ENCODE peak calls at places on chromosomes 5 and 9, in nine cellular contexts. K is breast epithelium, V is mammary epithelial cell, J is left ventricle myocardium inferior, R is lung, G is AG10803, Y is tibial nerve, Z is A549, A is colonic mucosa. B is an unnamed sample.

GRCh38 chr5:40477856-40478546 is 201.7 kb upstream of the PTGER4 start:
- DNase-seq in Y (no peak), J (no peak), Z (no peak), G (peak), A (no peak), K (peak), R (no peak), V (peak), B (no peak)

GRCh38 chr5:36606437-36607113 is at the start of gene SLC1A3:
- DNase-seq in R (peak), V (peak), Y (peak), G (peak), K (peak), J (peak), A (peak), Z (peak), B (peak)

GRCh38 chr5:126921471-126922091 is 108.8 kb downstream of the MARCHF3 start:
- DNase-seq in G (no peak), V (no peak), Z (no peak), Y (no peak), A (no peak), K (no peak), J (no peak), R (no peak), B (no peak)

GRCh38 chr9:34524349-34524748 is 1.6 kb upstream of the ENHO start:
- DNase-seq in R (no peak), Z (no peak), J (no peak), A (no peak), V (no peak), K (no peak), Y (no peak), G (no peak), B (no peak)

GRCh38 chr5:64958757-64959391 is 190.1 kb downstream of the CWC27 start:
- DNase-seq in R (no peak), A (no peak), K (no peak), Y (no peak), G (peak), Z (no peak), V (no peak), J (no peak), B (peak)

GRCh38 chr5:158413125-158413680 is 554.3 kb upstream of the CLINT1 start:
- DNase-seq in R (no peak), G (no peak), K (no peak), Y (no peak), A (no peak), J (no peak), Z (no peak), V (no peak), B (no peak)

GRCh38 chr9:123861086-123861707 is 68.7 kb downstream of the DENND1A start:
- DNase-seq in J (no peak), R (no peak), G (no peak), V (no peak), Y (no peak), A (no peak), K (no peak), Z (no peak), B (no peak)

GRCh38 chr5:102014371-102014770 is 281.7 kb downstream of the SLCO4C1 start:
- DNase-seq in V (no peak), G (no peak), A (no peak), J (no peak), K (no peak), Z (no peak), R (no peak), Y (no peak), B (no peak)

GRCh38 chr5:59186623-59187022 is 603.7 kb downstream of the RAB3C start:
- DNase-seq in Y (no peak), K (no peak), J (no peak), V (no peak), G (no peak), R (no peak), A (no peak), Z (no peak), B (no peak)

GRCh38 chr9:99732715-99733114 is 89.0 kb upstream of the NR4A3 start:
- DNase-seq in Y (no peak), R (no peak), J (no peak), V (no peak), Z (no peak), K (no peak), G (peak), A (no peak), B (no peak)

GRCh38 chr9:108761530-108762347 is 94.0 kb downstream of the ACTL7B start:
- DNase-seq in J (peak), G (peak), K (peak), R (peak), A (peak), V (peak), Y (peak), Z (peak), B (peak)

GRCh38 chr5:14706615-14707021 is 42.1 kb downstream of the OTULIN start:
- DNase-seq in Z (no peak), A (no peak), Y (no peak), G (peak), V (peak), K (no peak), J (no peak), R (no peak), B (no peak)

GRCh38 chr5:127586371-127586770 is 62.5 kb upstream of the CTXN3 start:
- DNase-seq in Z (no peak), K (no peak), Y (no peak), R (no peak), G (peak), V (no peak), J (no peak), A (no peak), B (peak)

GRCh38 chr5:176816043-176816745 is 5.8 kb downstream of the UNC5A start:
- DNase-seq in J (no peak), A (no peak), K (no peak), Y (no peak), V (no peak), R (no peak), G (no peak), Z (no peak), B (no peak)

GRCh38 chr5:124932791-124933600 is 186.6 kb upstream of the ZNF608 start:
- DNase-seq in R (no peak), A (peak), V (peak), G (peak), Y (no peak), Z (no peak), K (peak), J (peak), B (no peak)

GRCh38 chr9:74642376-74642775 is 145.2 kb downstream of the RORB start:
- DNase-seq in Y (no peak), G (no peak), A (no peak), K (no peak), J (no peak), R (peak), Z (no peak), V (no peak), B (no peak)

GRCh38 chr9:131018621-131019020 is 9.6 kb downstream of the LAMC3 start:
- DNase-seq in Z (no peak), R (no peak), V (no peak), J (no peak), A (no peak), Y (no peak), G (no peak), K (no peak), B (no peak)
- TF ChIP-seq CTCF in Z (no peak), R (no peak), V (peak), J (peak), A (no peak), Y (no peak), G (no peak), K (no peak), B (no peak)

GRCh38 chr9:131672451-131672850 is 67.4 kb downstream of the RAPGEF1 start:
- DNase-seq in K (no peak), Z (no peak), R (no peak), V (no peak), G (no peak), A (no peak), Y (no peak), J (no peak), B (no peak)

GRCh38 chr9:131669234-131670172 is 70.4 kb downstream of the RAPGEF1 start:
- DNase-seq in Y (no peak), R (no peak), G (no peak), J (no peak), A (no peak), Z (no peak), K (no peak), V (no peak), B (no peak)

GRCh38 chr9:131673068-131673467 is 66.8 kb downstream of the RAPGEF1 start:
- DNase-seq in J (no peak), Y (no peak), G (no peak), A (no peak), K (no peak), V (no peak), R (no peak), Z (no peak), B (no peak)

GRCh38 chr9:131670247-131670681 is 69.6 kb downstream of the RAPGEF1 start:
- DNase-seq in A (no peak), Z (no peak), K (no peak), V (no peak), Y (no peak), J (peak), R (no peak), G (no peak), B (no peak)

DNA sequence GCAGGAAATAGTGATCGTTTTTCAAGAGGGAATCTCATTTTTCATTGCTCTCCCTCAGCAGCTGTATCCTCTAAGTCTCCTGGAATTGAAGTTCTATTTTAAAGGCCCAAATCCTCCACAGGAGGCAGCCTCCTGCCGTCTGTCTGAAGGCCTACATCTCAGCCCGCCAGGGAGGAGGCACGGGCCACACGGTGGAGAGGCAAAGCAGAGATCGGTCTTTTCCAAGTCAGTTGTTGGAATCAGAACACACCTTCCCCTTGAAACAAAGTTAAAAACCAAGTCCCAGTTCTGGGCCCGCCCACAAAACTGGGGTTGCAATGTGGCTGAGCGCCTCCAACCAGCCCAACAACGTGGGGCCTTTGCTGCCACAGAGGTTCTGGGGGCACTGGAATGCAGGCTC is 68.7 kb downstream of the RAPGEF1 start:
- DNase-seq in Y (no peak), J (no peak), V (no peak), Z (no peak), K (no peak), A (no peak), G (no peak), R (no peak), B (no peak)
- H3K4me3 ChIP-seq in Y (no peak), J (no peak), V (no peak), Z (no peak), K (no peak), A (no peak), G (no peak), R (no peak), B (peak)

GRCh38 chr9:136267261-136268111 is 21.9 kb upstream of the QSOX2 start:
- DNase-seq in K (peak), R (peak), V (peak), Y (peak), Z (peak), A (peak), G (peak), J (peak), B (peak)
- TF ChIP-seq CTCF in K (no peak), R (peak), V (no peak), Y (peak), Z (peak), A (no peak), G (peak), J (peak), B (peak)

DNA sequence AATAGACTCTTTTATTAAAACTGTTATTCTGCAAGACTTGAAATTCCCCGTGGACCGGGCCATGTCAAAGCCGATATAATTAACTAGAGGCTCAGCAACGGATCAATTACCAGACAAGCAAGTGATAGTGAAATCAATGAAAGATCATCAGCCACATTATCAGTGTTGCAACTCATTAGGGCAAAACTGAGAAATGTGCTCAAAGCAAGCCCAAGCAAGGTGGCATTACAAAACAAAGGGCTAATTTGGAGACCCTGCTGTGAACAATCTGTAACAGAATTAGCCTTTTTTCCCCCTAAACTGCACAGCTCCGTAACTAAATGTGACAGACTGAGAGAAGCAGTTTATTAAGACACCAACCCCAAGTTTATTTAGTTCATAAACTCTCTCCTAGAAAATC is 140.3 kb downstream of the BNC2 start:
- DNase-seq in A (no peak), K (no peak), Z (no peak), R (no peak), J (no peak), Y (no peak), G (no peak), V (no peak), B (no peak)
- H3K4me3 ChIP-seq in A (no peak), K (no peak), Z (no peak), R (no peak), J (no peak), Y (no peak), G (no peak), V (no peak), B (no peak)

GRCh38 chr5:93829346-93829745 is 87.9 kb upstream of the POU5F2 start:
- DNase-seq in K (no peak), Z (no peak), Y (no peak), R (no peak), A (no peak), V (no peak), J (no peak), G (no peak), B (no peak)

GRCh38 chr5:93830893-93831292 is 89.5 kb upstream of the POU5F2 start:
- DNase-seq in Y (no peak), G (no peak), J (no peak), V (no peak), K (no peak), R (no peak), A (no peak), Z (no peak), B (no peak)

DNA sequence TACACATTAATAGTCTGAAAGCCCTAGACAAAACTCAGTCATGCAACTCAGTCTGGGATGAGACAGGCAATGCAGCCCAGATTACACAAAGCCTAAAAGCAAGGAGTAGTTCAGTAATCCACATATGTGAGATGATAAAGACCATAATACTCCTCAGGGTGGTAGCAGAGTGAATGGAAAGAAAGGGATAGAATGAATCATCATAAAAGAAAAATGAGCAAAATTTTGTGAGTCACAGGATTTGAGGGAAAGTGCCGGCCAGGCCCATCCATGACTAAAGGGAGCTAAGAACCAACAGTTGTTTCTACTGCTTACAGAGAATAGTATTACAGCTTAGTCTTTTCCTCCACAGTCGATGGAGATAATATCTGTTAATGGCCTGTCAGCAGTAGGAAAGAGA is 90.0 kb upstream of the POU5F2 start:
- DNase-seq in Z (peak), Y (no peak), V (peak), A (no peak), R (no peak), K (no peak), J (no peak), G (peak), B (no peak)
- TF ChIP-seq CTCF in Z (no peak), Y (no peak), V (no peak), A (no peak), R (no peak), K (no peak), J (no peak), G (peak), B (no peak)

DNA sequence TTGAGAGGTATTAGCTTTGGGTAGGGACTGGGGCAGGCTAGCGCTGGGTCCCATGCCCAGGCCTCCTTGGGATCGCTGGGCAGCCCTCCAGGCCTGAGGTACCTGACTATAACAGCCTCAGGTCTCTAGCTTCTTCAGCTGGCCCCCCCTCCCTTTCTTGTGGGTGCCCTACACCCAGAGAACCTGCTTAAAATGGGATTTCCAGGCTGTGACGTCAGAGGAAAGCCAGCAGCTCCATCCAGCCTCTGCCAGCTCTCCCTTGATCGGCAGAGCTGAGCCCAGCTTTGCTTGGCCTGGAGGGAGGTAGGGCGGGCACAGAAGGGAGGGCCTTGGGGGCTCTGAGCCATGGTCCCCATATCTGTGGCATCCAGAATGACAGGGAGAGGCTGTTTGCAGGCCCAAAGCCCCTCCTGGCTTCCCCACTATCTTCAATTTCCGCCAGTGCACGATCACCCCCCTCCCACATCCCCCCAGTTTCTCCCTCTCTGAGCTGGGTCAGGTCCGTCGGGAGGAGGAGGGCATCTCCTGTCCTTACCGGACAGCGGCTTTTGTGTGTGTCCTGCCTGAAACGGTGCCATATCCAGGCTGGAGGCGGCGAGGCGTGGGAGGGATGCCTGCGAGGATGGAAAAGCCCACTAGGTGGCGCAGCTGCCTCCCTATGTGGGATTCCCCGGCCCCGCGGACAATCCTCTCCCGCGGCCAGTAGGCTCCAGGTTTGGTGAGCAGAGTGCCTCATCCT is 10.8 kb downstream of the REEP2 start:
- DNase-seq in Y (peak), K (peak), V (peak), G (peak), A (peak), J (peak), Z (peak), R (peak), B (peak)
- H3K4me3 ChIP-seq in Y (no peak), K (peak), V (no peak), G (peak), A (no peak), J (no peak), Z (no peak), R (no peak), B (no peak)

DNA sequence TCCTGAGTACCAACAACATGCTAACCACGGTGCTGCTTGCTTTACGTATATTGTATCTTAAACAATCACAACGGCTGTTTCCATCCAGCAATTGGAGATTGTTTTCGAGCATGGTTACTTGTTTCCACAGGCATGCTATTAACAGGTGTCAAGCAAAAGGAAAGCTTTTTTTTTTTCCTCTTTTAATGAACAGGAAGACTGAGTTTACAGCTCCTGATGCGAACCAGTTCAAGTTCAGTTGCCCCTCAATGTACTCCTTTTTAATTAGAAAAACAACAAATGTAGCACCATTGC is 186.8 kb downstream of the PDZD2 start:
- DNase-seq in K (no peak), Y (no peak), Z (no peak), R (no peak), A (no peak), G (no peak), J (no peak), V (no peak), B (no peak)
- TF ChIP-seq CTCF in K (no peak), Y (no peak), Z (no peak), R (no peak), A (no peak), G (no peak), J (no peak), V (no peak), B (no peak)

DNA sequence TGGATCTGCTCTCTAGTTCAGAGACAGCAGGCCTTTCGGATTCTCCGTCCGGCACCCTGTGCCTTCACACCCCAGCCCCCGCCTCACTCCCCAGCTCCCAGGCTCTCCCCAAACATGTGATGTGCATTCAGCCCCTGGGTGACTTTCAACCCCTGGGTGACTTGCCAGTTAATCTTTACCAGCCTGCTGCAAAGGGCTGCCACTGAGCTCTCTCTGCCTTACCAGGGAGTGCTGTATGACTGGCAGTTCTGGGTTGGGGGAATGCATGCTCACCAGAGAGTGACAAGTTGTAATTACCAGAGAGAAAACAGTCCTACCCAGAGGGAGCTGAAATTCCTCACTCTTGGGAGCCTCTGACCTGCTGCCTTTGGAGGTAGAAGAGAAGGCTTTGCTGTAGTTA is 4.9 kb upstream of the ADRA1B start:
- DNase-seq in Z (peak), J (no peak), Y (no peak), V (no peak), G (no peak), R (no peak), A (no peak), K (no peak), B (no peak)
- H3K4me3 ChIP-seq in Z (no peak), J (no peak), Y (no peak), V (no peak), G (no peak), R (no peak), A (no peak), K (no peak), B (no peak)

DNA sequence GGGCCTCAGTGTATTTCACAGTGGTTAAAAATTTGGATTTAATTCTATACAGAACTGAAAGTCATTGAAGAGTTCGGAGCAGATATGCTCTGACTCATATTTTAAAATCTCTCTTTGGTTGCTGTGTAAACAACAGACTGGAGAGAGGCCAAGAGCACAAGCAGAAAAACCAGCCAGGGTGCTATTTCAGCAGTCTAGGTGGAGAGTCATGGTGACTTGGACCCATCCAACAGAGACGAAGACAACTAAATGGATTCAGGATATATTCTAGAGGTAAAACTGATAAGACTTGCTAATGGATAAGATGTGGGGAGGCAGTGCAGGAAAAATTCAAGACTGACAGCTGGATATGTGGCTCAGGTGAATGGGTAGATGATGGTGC is 168.9 kb downstream of the MAPKAP1 start:
- DNase-seq in Z (peak), A (peak), G (peak), R (peak), V (peak), Y (no peak), K (peak), J (no peak), B (no peak)
- TF ChIP-seq CTCF in Z (no peak), A (no peak), G (no peak), R (no peak), V (no peak), Y (no peak), K (no peak), J (no peak), B (no peak)